ENCODE peak calls at places on chromosomes 2 and 18, in ten cellular contexts. S, H, D, O, W, Q, F, C, B and P are unnamed samples.

GRCh38 chr2:106168657-106169056 is 25.4 kb downstream of the UXS1 start:
- DNase-seq in S (no peak), H (no peak), D (no peak), O (no peak), W (no peak), Q (no peak), F (no peak), C (no peak), B (no peak), P (no peak)

GRCh38 chr2:134335601-134336000 is 81.7 kb downstream of the MGAT5 start:
- DNase-seq in S (no peak), H (no peak), D (no peak), O (no peak), W (no peak), Q (no peak), F (no peak), C (no peak), B (no peak), P (no peak)

GRCh38 chr2:184528119-184528518 is 70.2 kb upstream of the ZNF804A start:
- DNase-seq in S (no peak), H (no peak), D (no peak), O (no peak), W (no peak), Q (no peak), F (no peak), C (no peak), B (no peak), P (no peak)

GRCh38 chr2:118987886-118988285 is 45.9 kb downstream of the MARCO start:
- DNase-seq in S (peak; percentile 25), H (no peak), D (peak; percentile 69), O (no peak), W (no peak), Q (no peak), F (peak; percentile 19), C (no peak), B (no peak), P (no peak)

GRCh38 chr2:28601612-28602011 is 105.8 kb downstream of the PLB1 start:
- DNase-seq in S (no peak), H (no peak), D (no peak), O (no peak), W (no peak), Q (no peak), F (no peak), C (no peak), B (no peak), P (no peak)

GRCh38 chr2:181178823-181179412 is 198.5 kb downstream of the UBE2E3 start:
- DNase-seq in S (no peak), H (no peak), D (no peak), O (peak; percentile 32), W (no peak), Q (no peak), F (no peak), C (no peak), B (peak; percentile 13), P (peak; percentile 33)

GRCh38 chr2:158501301-158501700 is 44.5 kb downstream of the PKP4 start:
- DNase-seq in S (no peak), H (no peak), D (no peak), O (no peak), W (no peak), Q (no peak), F (no peak), C (no peak), B (no peak), P (no peak)

GRCh38 chr2:170411660-170412059 is 233.7 kb downstream of the MYO3B start:
- DNase-seq in S (no peak), H (no peak), D (no peak), O (no peak), W (no peak), Q (no peak), F (no peak), C (no peak), B (no peak), P (no peak)

GRCh38 chr2:81645750-81646301 is 1341.3 kb upstream of the LRRTM1 start:
- DNase-seq in S (no peak), H (no peak), D (no peak), O (no peak), W (no peak), Q (no peak), F (no peak), C (no peak), B (no peak), P (no peak)

GRCh38 chr2:238966274-238966937 is 118.5 kb downstream of the TWIST2 start:
- DNase-seq in S (peak; percentile 20), H (no peak), D (no peak), O (no peak), W (no peak), Q (no peak), F (no peak), C (no peak), B (no peak), P (no peak)

GRCh38 chr18:2146754-2147153 is 424.6 kb downstream of the METTL4 start:
- DNase-seq in S (no peak), H (no peak), D (no peak), O (no peak), W (no peak), Q (no peak), F (no peak), C (no peak), B (no peak), P (no peak)

GRCh38 chr18:13893418-13893760 is 21.9 kb downstream of the MC2R start:
- DNase-seq in S (no peak), H (no peak), D (no peak), O (no peak), W (no peak), Q (no peak), F (no peak), C (no peak), B (no peak), P (no peak)

GRCh38 chr2:168201211-168201610 is 46.2 kb downstream of the STK39 start:
- DNase-seq in S (no peak), H (no peak), D (no peak), O (no peak), W (no peak), Q (no peak), F (no peak), C (no peak), B (no peak), P (no peak)

GRCh38 chr2:128607440-128607839 is 288.8 kb upstream of the HS6ST1 start:
- DNase-seq in S (no peak), H (no peak), D (no peak), O (no peak), W (peak; percentile 20), Q (no peak), F (peak; percentile 14), C (no peak), B (no peak), P (no peak)

GRCh38 chr2:70861774-70862644 is 26.4 kb upstream of the CD207 start:
- DNase-seq in S (peak; percentile 77), H (peak; percentile 62), D (peak; percentile 54), O (peak; percentile 68), W (peak; percentile 82), Q (peak; percentile 87), F (peak; percentile 78), C (peak; percentile 76), B (peak; percentile 58), P (peak; percentile 66)
- H3K27me3 ChIP-seq in S (peaks cover 5% of the 10 kb centered on the region), H (peaks cover 38% of the 10 kb centered on the region), D (peaks cover 8% of the 10 kb centered on the region), O (no peaks in the 10 kb centered on the region), W (peaks cover 99% of the 10 kb centered on the region), Q (no peaks in the 10 kb centered on the region), F (no peaks in the 10 kb centered on the region), C (peaks cover 3% of the 10 kb centered on the region), B (peaks cover 20% of the 10 kb centered on the region), P (peaks cover 2% of the 10 kb centered on the region)

GRCh38 chr2:216918088-216918680 is 58.3 kb upstream of the TNP1 start:
- DNase-seq in S (no peak), H (peak; percentile 90), D (peak; percentile 81), O (no peak), W (peak; percentile 41), Q (peak; percentile 75), F (no peak), C (peak; percentile 27), B (no peak), P (no peak)

GRCh38 chr2:216914491-216914890 is 54.6 kb upstream of the TNP1 start:
- DNase-seq in S (no peak), H (no peak), D (no peak), O (no peak), W (no peak), Q (no peak), F (no peak), C (no peak), B (no peak), P (no peak)

GRCh38 chr2:216916956-216917650 is 57.2 kb upstream of the TNP1 start:
- DNase-seq in S (no peak), H (no peak), D (no peak), O (no peak), W (no peak), Q (no peak), F (no peak), C (no peak), B (no peak), P (no peak)

GRCh38 chr2:216911886-216912285 is 52.0 kb upstream of the TNP1 start:
- DNase-seq in S (no peak), H (peak; percentile 66), D (peak; percentile 73), O (no peak), W (no peak), Q (no peak), F (no peak), C (no peak), B (no peak), P (no peak)

GRCh38 chr2:216915548-216916128 is 55.8 kb upstream of the TNP1 start:
- DNase-seq in S (no peak), H (no peak), D (no peak), O (no peak), W (no peak), Q (peak; percentile 37), F (no peak), C (no peak), B (no peak), P (no peak)
- H3K27ac ChIP-seq in S (no peak overlapping the region), H (no peak overlapping the region), D (no peak overlapping the region), O (no peak overlapping the region), W (no peak overlapping the region), Q (no peak overlapping the region), F (no peak overlapping the region), C (no peak overlapping the region), B (no peak overlapping the region), P (no peak overlapping the region)

GRCh38 chr2:159904565-159905281 is 106.7 kb upstream of the CD302 start:
- DNase-seq in S (peak; percentile 81), H (no peak), D (no peak), O (peak; percentile 85), W (peak; percentile 47), Q (peak; percentile 69), F (peak; percentile 65), C (peak; percentile 51), B (peak; percentile 85), P (peak; percentile 54)
- H3K27me3 ChIP-seq in S (no peaks in the 10 kb centered on the region), H (peaks cover 50% of the 10 kb centered on the region), D (no peaks in the 10 kb centered on the region), O (no peaks in the 10 kb centered on the region), W (peaks cover 68% of the 10 kb centered on the region), Q (no peaks in the 10 kb centered on the region), F (no peaks in the 10 kb centered on the region), C (no peaks in the 10 kb centered on the region), B (no peaks in the 10 kb centered on the region), P (peaks cover 10% of the 10 kb centered on the region)

DNA sequence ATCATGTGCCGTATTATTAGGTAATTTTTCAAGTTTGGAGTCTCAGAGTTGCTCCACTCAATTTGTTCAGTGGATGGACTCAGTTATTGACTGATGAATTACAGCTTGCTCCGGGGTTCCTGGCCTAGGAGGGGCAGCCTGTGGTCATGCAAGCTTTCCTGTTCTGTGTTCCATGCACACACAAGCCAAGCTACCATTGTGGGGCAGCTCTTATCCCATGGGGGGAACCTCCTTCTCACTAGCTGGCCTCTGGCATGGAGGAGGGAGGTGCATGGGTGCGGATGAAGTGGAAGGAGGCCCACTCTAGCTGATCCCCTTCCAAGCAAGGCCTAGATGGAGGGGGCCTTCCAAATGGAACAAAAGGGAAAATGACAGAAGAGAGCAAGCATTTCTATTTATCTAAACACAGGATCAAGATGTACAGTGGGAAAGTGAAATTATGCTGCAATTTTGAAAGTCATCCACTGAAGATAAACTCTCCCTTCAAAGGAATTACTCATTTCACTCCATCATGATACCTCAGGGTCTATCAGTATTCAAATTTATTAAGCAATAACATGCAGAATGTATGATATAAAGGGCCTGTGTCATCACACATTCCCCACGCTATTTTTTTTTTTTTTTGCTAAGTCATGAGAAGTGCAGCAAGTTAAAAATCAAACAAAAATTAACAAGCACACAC is 202.7 kb upstream of the SMAD2 start:
- DNase-seq in S (no peak), H (no peak), D (no peak), O (no peak), W (peak; percentile 25), Q (no peak), F (no peak), C (no peak), B (no peak), P (no peak)
- H3K27ac ChIP-seq in S (peak overlapping the region; percentile 74), H (no peak overlapping the region), D (peak overlapping the region; percentile 1), O (no peak overlapping the region), W (no peak overlapping the region), Q (no peak overlapping the region), F (no peak overlapping the region), C (no peak overlapping the region), B (no peak overlapping the region), P (no peak overlapping the region)